ENCODE peak calls at places on chromosome 7, in six cellular contexts. W is K562, X is SK-N-SH, T is HL-60, I is GM12878, F is H1. B is an unnamed sample.

GRCh38 chr7:92489634-92490033 is 11.9 kb upstream of the ERVW-1 start:
- DNase-seq in F (no peak), X (no peak), I (no peak), W (no peak), T (no peak), B (no peak)

GRCh38 chr7:130008941-130009847 is 42.0 kb downstream of the ZC3HC1 start:
- DNase-seq in F (no peak), I (no peak), W (no peak), X (no peak), T (no peak), B (peak)

GRCh38 chr7:36283711-36284130 is 105.9 kb upstream of the ANLN start:
- DNase-seq in F (no peak), I (no peak), X (no peak), W (peak), T (peak), B (no peak)

GRCh38 chr7:14902589-14902963 is at the start of gene DGKB:
- DNase-seq in I (no peak), W (no peak), T (no peak), X (peak), F (peak), B (no peak)

GRCh38 chr7:22117222-22117621 is 171.5 kb upstream of the CDCA7L start:
- DNase-seq in X (no peak), I (no peak), W (no peak), F (no peak), T (no peak), B (no peak)

GRCh38 chr7:148501707-148502139 is 88.8 kb upstream of the C7orf33 start:
- DNase-seq in T (no peak), F (peak), W (peak), I (peak), X (no peak), B (no peak)

GRCh38 chr7:30082686-30083085 is 52.1 kb upstream of the MTURN start:
- DNase-seq in X (no peak), T (no peak), F (no peak), W (no peak), I (no peak), B (no peak)

GRCh38 chr7:66505531-66506451 is 122.9 kb upstream of the KCTD7 start:
- DNase-seq in F (no peak), W (no peak), T (no peak), X (no peak), I (no peak), B (no peak)

GRCh38 chr7:83162402-83163256 is at the start of gene PCLO:
- DNase-seq in F (peak), W (peak), X (peak), I (no peak), T (no peak), B (peak)
- TF ChIP-seq GABPA in F (no peak), W (no peak), X (no peak), I (no peak), T (no peak), B (no peak)

GRCh38 chr7:100093925-100094486 is 5.2 kb downstream of the COPS6 start:
- DNase-seq in T (peak), X (no peak), F (no peak), I (no peak), W (no peak), B (no peak)

GRCh38 chr7:100093054-100093453 is 4.3 kb downstream of the COPS6 start:
- DNase-seq in I (no peak), F (no peak), T (peak), W (no peak), X (no peak), B (no peak)

GRCh38 chr7:100095289-100095688 is 5.9 kb downstream of the MCM7 start:
- DNase-seq in W (no peak), X (no peak), I (no peak), F (no peak), T (peak), B (no peak)

GRCh38 chr7:100093498-100093897 is 4.7 kb downstream of the COPS6 start:
- DNase-seq in W (no peak), F (no peak), X (peak), I (no peak), T (peak), B (no peak)

GRCh38 chr7:100095704-100096103 is 5.5 kb downstream of the MCM7 start:
- DNase-seq in T (no peak), W (no peak), X (no peak), F (no peak), I (no peak), B (no peak)
- TF ChIP-seq GABPA in T (no peak), W (no peak), X (no peak), F (no peak), I (no peak), B (no peak)

DNA sequence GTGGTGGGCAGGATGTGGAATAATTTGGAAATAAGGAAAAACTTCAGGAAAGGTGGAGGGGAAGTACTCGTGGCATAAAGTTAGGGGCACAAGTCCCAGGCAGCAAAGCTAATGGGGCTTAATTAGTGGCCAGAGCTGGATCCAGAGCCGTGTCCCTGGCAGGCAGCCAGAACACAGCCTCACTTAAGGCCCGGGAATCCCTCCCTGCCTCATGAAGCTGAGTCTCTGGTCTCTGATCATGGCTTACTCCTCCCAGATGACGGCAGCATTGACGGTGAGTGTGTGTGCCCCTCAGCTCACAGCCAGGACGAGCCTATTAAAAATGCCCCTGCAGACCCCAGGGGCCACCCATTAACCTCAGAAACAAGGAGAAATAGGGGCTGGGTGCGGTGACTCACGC is 48.2 kb upstream of the NPTX2 start:
- DNase-seq in X (peak), T (no peak), F (no peak), W (no peak), I (no peak), B (no peak)
- TF ChIP-seq GABPA in X (no peak), T (no peak), F (no peak), W (no peak), I (no peak), B (no peak)

GRCh38 chr7:157233677-157234076 is 95.0 kb downstream of the UBE3C start:
- DNase-seq in F (no peak), W (no peak), I (no peak), T (no peak), X (no peak), B (no peak)
- TF ChIP-seq GABPA in F (no peak), W (no peak), I (no peak), T (no peak), X (no peak), B (no peak)

GRCh38 chr7:78953090-78953489 is 500.4 kb downstream of the MAGI2 start:
- DNase-seq in F (no peak), X (no peak), T (no peak), W (no peak), I (no peak), B (no peak)
- TF ChIP-seq GABPA in F (no peak), X (no peak), T (no peak), W (no peak), I (no peak), B (no peak)

GRCh38 chr7:7771452-7771851 is 53.0 kb upstream of the RPA3 start:
- DNase-seq in I (no peak), F (no peak), W (no peak), X (no peak), T (no peak), B (no peak)

GRCh38 chr7:7773334-7774308 is 55.2 kb upstream of the RPA3 start:
- DNase-seq in F (no peak), W (no peak), X (no peak), T (no peak), I (peak), B (no peak)

GRCh38 chr7:7770228-7770627 is 51.8 kb upstream of the RPA3 start:
- DNase-seq in X (no peak), W (no peak), T (no peak), F (no peak), I (no peak), B (no peak)

GRCh38 chr7:7769712-7770111 is 51.3 kb upstream of the RPA3 start:
- DNase-seq in I (no peak), W (no peak), X (no peak), T (no peak), F (no peak), B (no peak)

GRCh38 chr7:7772385-7772784 is 54.0 kb upstream of the RPA3 start:
- DNase-seq in I (no peak), F (no peak), W (no peak), T (no peak), X (no peak), B (no peak)
- TF ChIP-seq GABPA in I (no peak), F (no peak), W (no peak), T (no peak), X (no peak), B (no peak)

DNA sequence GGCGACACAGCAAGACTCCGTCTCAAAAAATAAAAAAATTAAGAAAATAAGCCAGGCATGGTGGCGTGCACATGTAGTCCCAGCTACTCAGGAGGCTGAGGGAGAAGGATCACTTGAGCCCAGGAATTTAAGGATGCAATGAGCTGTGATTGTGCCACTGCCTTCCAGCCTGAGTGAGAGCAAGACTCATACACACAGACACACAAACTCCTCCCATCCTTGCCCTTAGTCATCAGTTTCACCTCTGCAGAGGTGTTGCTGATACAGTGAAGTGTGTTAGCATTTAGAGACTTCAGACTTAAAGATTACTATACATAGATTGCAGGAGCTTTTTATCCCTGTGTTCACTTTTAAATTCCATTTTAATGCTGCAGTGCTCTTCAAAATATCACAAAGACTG is 5.5 kb upstream of the H2AZ2 start:
- DNase-seq in W (no peak), I (no peak), T (no peak), F (no peak), X (no peak), B (no peak)
- TF ChIP-seq GABPA in W (no peak), I (no peak), T (no peak), F (no peak), X (no peak), B (no peak)

B was measured in HepG2.